ENCODE peak calls at places on chromosome 20, in nine cellular contexts. D, N, Y, A, C, V, W, T and J are unnamed samples. For H3K9me3 and H3K27me3, the result is how much of the 10 kb centered on the place peaks cover.

GRCh38 chr20:43383026-43383795 is 74.5 kb upstream of the SRSF6 start:
- DNase-seq in T (no peak), C (no peak), Y (no peak), D (no peak), A (no peak), N (no peak), V (no peak), W (no peak), J (no peak)

GRCh38 chr20:50546729-50547314 is 36.6 kb downstream of the PTPN1 start:
- DNase-seq in W (no peak), N (no peak), C (no peak), A (no peak), D (no peak), T (no peak), Y (no peak), V (no peak), J (no peak)

GRCh38 chr20:57391439-57392129 is 388 bp downstream of the RBM38 start:
- DNase-seq in C (no peak), A (peak), T (no peak), Y (peak), W (peak), V (no peak), N (peak), D (no peak), J (peak)

GRCh38 chr20:36754656-36755222 is 8.8 kb upstream of the NDRG3 start:
- DNase-seq in N (no peak), V (no peak), A (peak), D (peak), W (no peak), C (peak), T (peak), Y (no peak), J (peak)

GRCh38 chr20:47137231-47137865 is 219.2 kb downstream of the ZMYND8 start:
- DNase-seq in Y (no peak), D (peak), C (no peak), T (no peak), A (no peak), V (no peak), N (no peak), W (no peak), J (no peak)

GRCh38 chr20:63782051-63782471 is 42.5 kb downstream of the SLC2A4RG start:
- DNase-seq in D (no peak), T (no peak), Y (no peak), A (no peak), C (peak), W (no peak), N (no peak), V (peak), J (no peak)

GRCh38 chr20:61184194-61184593 is 67.9 kb upstream of the CDH4 start:
- DNase-seq in D (no peak), V (no peak), N (no peak), C (no peak), Y (no peak), T (no peak), A (no peak), W (no peak), J (no peak)

GRCh38 chr20:63735859-63736718 is at the start of gene LIME1:
- DNase-seq in C (peak), T (peak), Y (no peak), A (peak), W (peak), V (peak), N (peak), D (no peak), J (no peak)

GRCh38 chr20:19241440-19241839 is 29.0 kb downstream of the SLC24A3 start:
- DNase-seq in D (no peak), W (no peak), N (no peak), C (no peak), A (no peak), V (no peak), Y (no peak), T (no peak), J (no peak)

GRCh38 chr20:19233025-19233794 is 20.8 kb downstream of the SLC24A3 start:
- DNase-seq in A (no peak), T (peak), V (no peak), D (no peak), W (no peak), C (no peak), N (no peak), Y (no peak), J (no peak)

GRCh38 chr20:19231359-19232035 is 19.1 kb downstream of the SLC24A3 start:
- DNase-seq in W (no peak), V (no peak), N (no peak), C (no peak), T (peak), Y (no peak), A (no peak), D (no peak), J (no peak)

DNA sequence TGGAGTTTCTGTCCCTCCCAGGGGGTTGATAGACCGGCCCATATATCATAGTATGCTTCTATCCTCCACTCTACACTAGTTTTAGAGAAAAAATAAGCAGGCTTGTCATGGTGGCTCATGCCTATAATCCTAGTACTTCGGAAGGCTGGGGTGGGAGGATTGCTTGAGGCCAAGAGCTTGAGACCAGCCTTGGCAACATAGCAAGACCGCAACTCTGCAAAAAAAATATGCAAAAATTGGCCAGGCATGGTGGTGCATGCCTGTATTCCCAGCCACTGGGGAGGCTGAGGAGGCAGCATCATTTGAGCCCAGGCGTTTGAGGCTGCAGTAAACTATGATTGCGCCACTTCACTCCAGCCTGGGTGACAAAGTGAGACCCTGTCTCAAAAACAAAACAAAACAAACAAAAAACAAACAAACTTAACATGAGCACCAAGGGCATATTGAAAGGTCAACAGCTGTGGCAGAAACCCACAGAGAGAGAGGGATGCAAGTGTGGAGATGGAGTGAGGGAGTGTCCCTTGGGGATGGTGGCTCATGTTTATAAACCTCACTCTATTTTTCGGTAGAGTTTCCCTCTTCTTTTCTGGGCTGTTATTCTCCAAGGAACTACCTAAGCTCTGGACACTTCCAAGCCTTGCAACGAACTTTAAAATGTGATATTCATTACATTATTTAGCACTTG is 24.1 kb downstream of the SLC24A3 start:
- DNase-seq in C (no peak), W (no peak), T (no peak), V (no peak), N (no peak), D (no peak), Y (no peak), A (no peak), J (no peak)
- H3K4me3 ChIP-seq in C (no peak), W (no peak), T (no peak), V (no peak), N (no peak), D (no peak), Y (no peak), A (no peak), J (no peak)

DNA sequence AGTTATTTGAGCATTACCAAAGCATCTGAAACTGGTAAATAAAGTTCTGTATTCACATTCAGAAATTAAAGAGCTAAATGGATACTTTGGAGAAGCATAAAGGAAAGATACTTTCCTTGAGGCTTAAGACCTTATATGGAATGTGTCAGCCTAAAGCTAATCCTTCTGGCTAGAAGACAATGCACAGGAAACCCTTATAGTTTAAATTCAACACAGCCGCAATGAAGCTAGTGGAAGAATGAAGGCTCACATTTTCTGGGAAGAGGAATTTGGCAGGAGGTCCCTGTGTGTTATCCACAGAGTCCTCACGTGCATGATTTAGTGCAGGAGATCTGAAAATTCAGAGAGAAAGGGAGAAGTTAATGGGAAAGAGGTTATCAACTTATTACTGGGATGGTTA is 21.5 kb upstream of the CHD6 start:
- DNase-seq in D (no peak), N (no peak), C (no peak), T (no peak), W (no peak), Y (no peak), A (no peak), V (no peak), J (no peak)
- H3K9me3 ChIP-seq in D (under half), N (under half), C (under half), T (under half), W (under half), Y (under half), A (under half), V (under half), J (under half)

GRCh38 chr20:40683894-40684268 is 5.2 kb downstream of the MAFB start:
- DNase-seq in A (no peak), Y (no peak), N (no peak), D (no peak), V (no peak), W (no peak), T (no peak), C (no peak), J (no peak)
- H3K27me3 ChIP-seq in A (half or more), Y (under half), N (under half), D (half or more), V (under half), W (under half), T (half or more), C (under half), J (under half)

DNA sequence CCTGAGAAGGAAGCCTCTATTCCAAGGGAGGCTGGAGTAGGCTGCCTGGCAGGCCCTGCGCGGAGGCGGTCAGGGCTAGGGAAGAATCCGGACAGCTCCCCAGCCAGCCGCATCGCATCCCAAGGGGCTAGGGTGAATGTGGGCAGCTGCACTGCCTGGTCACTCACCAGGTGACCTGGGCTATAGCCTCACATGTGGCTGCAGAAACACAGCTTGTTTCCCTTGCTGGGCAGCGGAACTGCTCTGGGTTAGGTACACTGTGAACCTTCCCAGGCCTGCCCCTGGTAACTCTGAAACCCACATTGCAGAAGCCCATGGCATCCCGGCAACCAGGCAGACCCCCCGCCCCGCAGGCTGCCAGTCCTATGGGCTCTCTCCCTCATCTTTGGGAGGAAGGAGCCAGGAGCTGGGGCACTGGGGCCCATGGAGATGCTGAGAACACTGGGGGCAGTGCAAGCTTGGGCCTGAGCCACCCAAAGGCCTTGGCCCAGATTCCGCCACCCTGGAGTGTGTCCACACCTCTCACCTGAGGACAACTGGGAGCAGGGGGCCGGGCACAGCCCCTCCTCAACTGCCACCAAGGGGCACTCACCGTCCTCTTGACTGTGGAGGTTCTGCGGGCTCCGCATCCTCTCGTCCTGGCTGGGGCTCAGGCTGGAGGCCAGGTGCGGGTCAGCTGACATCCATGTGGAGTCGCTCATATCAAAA is 111.0 kb downstream of the NOL4L start:
- DNase-seq in N (no peak), Y (no peak), A (no peak), T (peak), C (no peak), D (no peak), W (no peak), V (no peak), J (no peak)
- H3K4me3 ChIP-seq in N (peak), Y (peak), A (peak), T (peak), C (no peak), D (peak), W (peak), V (no peak), J (peak)

GRCh38 chr20:39347626-39348025 is 385.5 kb downstream of the DHX35 start:
- DNase-seq in N (no peak), A (no peak), W (no peak), D (no peak), V (no peak), Y (no peak), C (no peak), T (no peak), J (no peak)
- H3K9me3 ChIP-seq in N (under half), A (under half), W (under half), D (under half), V (under half), Y (under half), C (under half), T (under half), J (under half)

GRCh38 chr20:20740595-20740994 is 28.2 kb upstream of the RALGAPA2 start:
- DNase-seq in Y (no peak), N (no peak), W (no peak), T (no peak), A (no peak), D (no peak), V (no peak), C (no peak), J (no peak)

GRCh38 chr20:20744170-20744725 is 31.8 kb upstream of the RALGAPA2 start:
- DNase-seq in W (no peak), N (no peak), T (peak), D (no peak), C (no peak), V (no peak), A (no peak), Y (no peak), J (no peak)

GRCh38 chr20:20743511-20744169 is 31.2 kb upstream of the RALGAPA2 start:
- DNase-seq in T (peak), V (no peak), N (peak), D (no peak), C (no peak), Y (peak), W (peak), A (peak), J (no peak)

GRCh38 chr20:20737158-20737557 is 24.7 kb upstream of the RALGAPA2 start:
- DNase-seq in A (no peak), T (no peak), W (no peak), C (no peak), N (no peak), Y (no peak), V (no peak), D (no peak), J (no peak)

GRCh38 chr20:20741067-20742045 is 28.9 kb upstream of the RALGAPA2 start:
- DNase-seq in T (no peak), D (no peak), V (no peak), A (no peak), W (no peak), N (no peak), C (no peak), Y (no peak), J (no peak)
- H3K27me3 ChIP-seq in T (under half), D (under half), V (under half), A (under half), W (under half), N (under half), C (under half), Y (under half), J (under half)

GRCh38 chr20:18466574-18466893 is 296 bp downstream of the DZANK1 start:
- DNase-seq in D (no peak), C (no peak), A (no peak), W (no peak), T (no peak), N (no peak), Y (no peak), V (no peak), J (no peak)
- H3K4me3 ChIP-seq in D (peak), C (peak), A (peak), W (peak), T (peak), N (peak), Y (peak), V (peak), J (peak)

GRCh38 chr20:31500527-31500926 is 13.7 kb upstream of the HM13 start:
- DNase-seq in Y (no peak), C (no peak), T (no peak), W (no peak), D (no peak), V (no peak), A (no peak), N (no peak), J (no peak)
- H3K9me3 ChIP-seq in Y (under half), C (under half), T (under half), W (under half), D (under half), V (under half), A (under half), N (under half), J (under half)